ENCODE peak calls at places on chromosomes 3 and 15, in five cellular contexts. G, Q, O, N and M are unnamed samples.

GRCh38 chr15:68584704-68585573 is 6.1 kb downstream of the CORO2B start:
- DNase-seq in G (no peak), Q (no peak), O (no peak), N (no peak), M (no peak)

GRCh38 chr3:136247855-136248254 is 2.3 kb upstream of the PCCB start:
- DNase-seq in G (no peak), Q (no peak), O (no peak), N (no peak), M (no peak)

GRCh38 chr3:156477306-156477705 is 77.6 kb downstream of the SSR3 start:
- DNase-seq in G (no peak), Q (no peak), O (no peak), N (no peak), M (peak; percentile 63)

GRCh38 chr15:66269326-66270090 is 16.0 kb upstream of the MEGF11 start:
- DNase-seq in G (no peak), Q (no peak), O (no peak), N (no peak), M (peak; percentile 87)

GRCh38 chr3:49867871-49868321 is 1.8 kb downstream of the CAMKV start:
- DNase-seq in G (no peak), Q (no peak), O (peak; percentile 49), N (no peak), M (peak; percentile 62)

GRCh38 chr15:35038655-35039534 is 46.2 kb downstream of the NANOGP8 start:
- DNase-seq in G (no peak), Q (no peak), O (no peak), N (peak; percentile 11), M (peak; percentile 64)

GRCh38 chr15:31365655-31366127 is 39.1 kb downstream of the KLF13 start:
- DNase-seq in G (no peak), Q (peak; percentile 98), O (peak; percentile 79), N (peak; percentile 94), M (peak; percentile 72)

GRCh38 chr3:188905991-188906635 is 265.7 kb upstream of the TPRG1 start:
- DNase-seq in G (no peak), Q (no peak), O (no peak), N (no peak), M (no peak)

GRCh38 chr3:48151058-48151806 is 37.0 kb downstream of the CDC25A start:
- DNase-seq in G (peak; percentile 5), Q (peak; percentile 86), O (peak; percentile 85), N (peak; percentile 70), M (peak; percentile 84)

GRCh38 chr3:184336484-184337230 is 743 bp upstream of the FAM131A start:
- DNase-seq in G (no peak), Q (no peak), O (peak; percentile 46), N (no peak), M (peak; percentile 69)

GRCh38 chr3:120438216-120438615 is 12.6 kb downstream of the FSTL1 start:
- DNase-seq in G (no peak), Q (no peak), O (no peak), N (no peak), M (no peak)

GRCh38 chr3:187591051-187591450 is 79.1 kb downstream of the SST start:
- DNase-seq in G (no peak), Q (no peak), O (no peak), N (no peak), M (no peak)

GRCh38 chr3:171323934-171324535 is 136.2 kb downstream of the TNIK start:
- DNase-seq in G (no peak), Q (no peak), O (no peak), N (no peak), M (peak; percentile 68)

GRCh38 chr3:146214493-146214892 is 36.4 kb downstream of the PLSCR4 start:
- DNase-seq in G (no peak), Q (no peak), O (no peak), N (no peak), M (no peak)

GRCh38 chr15:68652141-68652540 is 73.3 kb downstream of the CORO2B start:
- DNase-seq in G (no peak), Q (peak; percentile 75), O (no peak), N (no peak), M (no peak)

GRCh38 chr3:139037478-139037877 is 7.2 kb downstream of the PRR23C start:
- DNase-seq in G (no peak), Q (no peak), O (no peak), N (no peak), M (no peak)

GRCh38 chr3:150631515-150632221 is 28.5 kb downstream of the SELENOT start:
- DNase-seq in G (no peak), Q (no peak), O (no peak), N (no peak), M (no peak)

GRCh38 chr3:30649572-30650310 is 43.3 kb downstream of the TGFBR2 start:
- DNase-seq in G (no peak), Q (no peak), O (peak; percentile 21), N (peak; percentile 91), M (peak; percentile 89)

GRCh38 chr3:185175370-185175987 is 22.6 kb upstream of the C3orf70 start:
- DNase-seq in G (no peak), Q (peak; percentile 84), O (peak; percentile 55), N (peak; percentile 87), M (peak; percentile 49)

GRCh38 chr3:98657429-98657828 is 64.0 kb upstream of the CPOX start:
- DNase-seq in G (no peak), Q (peak; percentile 46), O (peak; percentile 71), N (peak; percentile 5), M (no peak)

GRCh38 chr3:177468816-177469590 is 271.7 kb upstream of the TBL1XR1 start:
- DNase-seq in G (no peak), Q (no peak), O (no peak), N (no peak), M (peak; percentile 58)

GRCh38 chr15:95025924-95026728 is 794.8 kb downstream of the MCTP2 start:
- DNase-seq in G (no peak), Q (no peak), O (no peak), N (peak; percentile 59), M (peak; percentile 66)